ENCODE peak calls at places on chromosomes 16 and 17, in seven cellular contexts. O is ovary, H is brain microvascular endothelial cell, D is IMR-90, B is PC-3, R is cardiac muscle cell, L is left ventricle myocardium inferior. E is an unnamed sample. For H3K36me3, the result is how much of the 10 kb centered on the place peaks cover.

GRCh38 chr16:61887903-61888302 is 148.3 kb downstream of the CDH8 start:
- DNase-seq in O (no peak), H (peak), D (no peak), B (peak), R (peak), L (peak), E (peak)

GRCh38 chr17:60971515-60972369 is 294.1 kb downstream of the BCAS3 start:
- DNase-seq in O (no peak), H (peak), D (peak), B (peak), R (peak), L (no peak), E (peak)

GRCh38 chr17:42342242-42343008 is 45.8 kb downstream of the STAT3 start:
- DNase-seq in O (no peak), H (peak), D (peak), B (no peak), R (no peak), L (no peak), E (no peak)

GRCh38 chr17:1714488-1714979 is 4.4 kb upstream of the TLCD2 start:
- DNase-seq in O (peak), H (peak), D (peak), B (peak), R (peak), L (peak), E (peak)

GRCh38 chr17:79576333-79576732 is 34.5 kb downstream of the RBFOX3 start:
- DNase-seq in O (no peak), H (no peak), D (no peak), B (no peak), R (no peak), L (no peak), E (no peak)

GRCh38 chr16:82031116-82032084 is 3.7 kb upstream of the HSD17B2 start:
- DNase-seq in O (no peak), H (peak), D (peak), B (peak), R (peak), L (no peak), E (peak)

GRCh38 chr17:77087650-77088454 is 52.9 kb upstream of the SEC14L1 start:
- DNase-seq in O (no peak), H (no peak), D (no peak), B (no peak), R (no peak), L (no peak), E (no peak)

GRCh38 chr17:76887809-76888208 is 19.6 kb downstream of the MGAT5B start:
- DNase-seq in O (no peak), H (no peak), D (no peak), B (peak), R (no peak), L (no peak), E (peak)

GRCh38 chr16:16992986-16993783 is 477.6 kb downstream of the XYLT1 start:
- DNase-seq in O (no peak), H (no peak), D (no peak), B (no peak), R (no peak), L (no peak), E (no peak)

GRCh38 chr17:40671282-40671681 is 6.3 kb upstream of the KRT222 start:
- DNase-seq in O (no peak), H (no peak), D (no peak), B (no peak), R (no peak), L (no peak), E (no peak)

GRCh38 chr17:6047966-6048365 is 22.2 kb upstream of the WSCD1 start:
- DNase-seq in O (no peak), H (no peak), D (no peak), B (no peak), R (no peak), L (no peak), E (no peak)

GRCh38 chr17:28227278-28228108 is 91.5 kb upstream of the TMEM97 start:
- DNase-seq in O (peak), H (peak), D (no peak), B (peak), R (peak), L (no peak), E (peak)

GRCh38 chr17:55607736-55608341 is 96.6 kb upstream of the SMIM36 start:
- DNase-seq in O (peak), H (no peak), D (peak), B (peak), R (no peak), L (peak), E (no peak)

GRCh38 chr17:81049973-81050551 is 15.1 kb downstream of the BAIAP2 start:
- DNase-seq in O (no peak), H (peak), D (no peak), B (peak), R (no peak), L (peak), E (no peak)

GRCh38 chr17:9959377-9959981 is 54.4 kb upstream of the RCVRN start:
- DNase-seq in O (peak), H (peak), D (peak), B (peak), R (peak), L (no peak), E (peak)

GRCh38 chr16:19415461-19415860 is 2.2 kb upstream of the TMC5 start:
- DNase-seq in O (no peak), H (no peak), D (no peak), B (peak), R (no peak), L (no peak), E (no peak)

GRCh38 chr16:78461496-78461938 is 362.1 kb downstream of the WWOX start:
- DNase-seq in O (no peak), H (peak), D (no peak), B (peak), R (no peak), L (no peak), E (no peak)

GRCh38 chr17:82536220-82537201 is 17.0 kb downstream of the FOXK2 start:
- DNase-seq in O (peak), H (peak), D (peak), B (peak), R (peak), L (peak), E (peak)

GRCh38 chr17:33967608-33968349 is 287.3 kb upstream of the CCL2 start:
- DNase-seq in O (no peak), H (no peak), D (no peak), B (no peak), R (no peak), L (no peak), E (no peak)

GRCh38 chr17:44307387-44308186 is 814 bp upstream of the RUNDC3A start:
- DNase-seq in O (peak), H (no peak), D (no peak), B (no peak), R (peak), L (no peak), E (peak)

GRCh38 chr17:5241861-5242671 is 7.4 kb upstream of the SCIMP start:
- DNase-seq in O (no peak), H (no peak), D (no peak), B (no peak), R (no peak), L (no peak), E (no peak)

GRCh38 chr17:17502741-17503565 is 6.8 kb upstream of the RASD1 start:
- DNase-seq in O (no peak), H (no peak), D (no peak), B (no peak), R (no peak), L (peak), E (no peak)

GRCh38 chr17:19799796-19800195 is 51.7 kb upstream of the ALDH3A1 start:
- DNase-seq in O (no peak), H (no peak), D (no peak), B (no peak), R (no peak), L (no peak), E (no peak)

GRCh38 chr17:43224146-43224705 is 4.2 kb downstream of the CCDC200 start:
- DNase-seq in O (no peak), H (no peak), D (no peak), B (no peak), R (no peak), L (no peak), E (peak)

GRCh38 chr17:58527949-58528348 is 13.5 kb upstream of the MTMR4 start:
- DNase-seq in O (no peak), H (peak), D (peak), B (no peak), R (no peak), L (no peak), E (peak)

GRCh38 chr17:29549169-29549935 is 17.5 kb downstream of the ABHD15 start:
- DNase-seq in O (no peak), H (no peak), D (peak), B (no peak), R (no peak), L (no peak), E (peak)

GRCh38 chr16:76277099-76278030 is at the start of gene CNTNAP4:
- DNase-seq in O (no peak), H (no peak), D (no peak), B (no peak), R (no peak), L (no peak), E (peak)

GRCh38 chr17:31327534-31328526 is 6.4 kb upstream of the EVI2A start:
- DNase-seq in O (no peak), H (peak), D (peak), B (peak), R (no peak), L (no peak), E (no peak)

GRCh38 chr17:67452681-67453554 is 75.8 kb downstream of the PITPNC1 start:
- DNase-seq in O (no peak), H (no peak), D (no peak), B (no peak), R (no peak), L (no peak), E (peak)

GRCh38 chr16:68339214-68339613 is 28.4 kb downstream of the PRMT7 start:
- DNase-seq in O (no peak), H (no peak), D (no peak), B (no peak), R (no peak), L (no peak), E (no peak)

GRCh38 chr17:9195961-9196668 is 174.8 kb downstream of the NTN1 start:
- DNase-seq in O (no peak), H (no peak), D (no peak), B (peak), R (peak), L (no peak), E (peak)

GRCh38 chr16:50591800-50592771 is 43.9 kb downstream of the NKD1 start:
- DNase-seq in O (peak), H (no peak), D (no peak), B (peak), R (peak), L (peak), E (no peak)

GRCh38 chr16:89687092-89687940 is 827 bp downstream of the CDK10 start:
- DNase-seq in O (no peak), H (peak), D (peak), B (peak), R (no peak), L (no peak), E (peak)

GRCh38 chr17:46056800-46057304 is 57.8 kb downstream of the STH start:
- DNase-seq in O (no peak), H (peak), D (peak), B (peak), R (no peak), L (no peak), E (no peak)

GRCh38 chr17:7047566-7047965 is 3.7 kb upstream of the SLC16A11 start:
- DNase-seq in O (no peak), H (no peak), D (no peak), B (peak), R (no peak), L (no peak), E (no peak)

GRCh38 chr16:356756-357155 is 4.2 kb upstream of the AXIN1 start:
- DNase-seq in O (no peak), H (no peak), D (no peak), B (no peak), R (no peak), L (no peak), E (no peak)

GRCh38 chr17:40618754-40619625 is 28.6 kb downstream of the SMARCE1 start:
- DNase-seq in O (no peak), H (no peak), D (no peak), B (no peak), R (no peak), L (no peak), E (no peak)

GRCh38 chr16:1774456-1774795 is 1.5 kb upstream of the MRPS34 start:
- DNase-seq in O (no peak), H (no peak), D (no peak), B (no peak), R (no peak), L (no peak), E (no peak)

GRCh38 chr16:74731853-74732477 is 31.3 kb upstream of the MLKL start:
- DNase-seq in O (no peak), H (no peak), D (no peak), B (no peak), R (no peak), L (no peak), E (no peak)
- H3K36me3 ChIP-seq in O (under half), H (under half), D (under half), B (under half), R (under half), L (under half), E (under half)

DNA sequence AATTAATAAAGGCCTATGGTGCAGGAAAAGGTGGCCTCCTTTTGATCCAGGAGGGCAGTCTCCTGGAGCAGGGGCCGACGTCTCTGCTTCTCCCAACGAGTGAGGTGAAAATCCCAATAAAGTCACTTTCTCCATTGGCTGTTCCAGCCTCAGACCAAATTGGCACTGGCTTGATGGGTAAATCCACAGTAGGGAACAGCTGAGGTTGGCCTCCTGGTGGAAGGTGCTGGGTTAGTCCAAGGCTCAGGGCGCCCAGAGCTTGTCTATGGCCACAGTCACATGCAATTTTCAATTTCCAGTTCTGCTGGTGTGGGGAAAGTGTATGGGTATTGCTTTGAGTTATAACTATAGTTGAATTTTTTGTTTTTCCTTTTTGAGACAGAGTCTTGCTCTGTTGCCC is 79.0 kb downstream of the NETO2 start:
- DNase-seq in O (no peak), H (no peak), D (no peak), B (no peak), R (no peak), L (no peak), E (no peak)
- TF ChIP-seq CTCF in O (no peak), H (no peak), D (no peak), B (no peak), R (no peak), L (no peak), E (peak)

GRCh38 chr17:65048441-65048840 is 8.1 kb downstream of the GNA13 start:
- DNase-seq in O (no peak), H (no peak), D (peak), B (no peak), R (no peak), L (no peak), E (no peak)

GRCh38 chr17:65047939-65048338 is 8.6 kb downstream of the GNA13 start:
- DNase-seq in O (no peak), H (no peak), D (peak), B (no peak), R (no peak), L (no peak), E (no peak)

GRCh38 chr17:65051922-65052321 is 4.6 kb downstream of the GNA13 start:
- DNase-seq in O (no peak), H (no peak), D (no peak), B (no peak), R (no peak), L (no peak), E (no peak)

GRCh38 chr17:65050438-65050837 is 6.1 kb downstream of the GNA13 start:
- DNase-seq in O (no peak), H (no peak), D (no peak), B (no peak), R (no peak), L (no peak), E (peak)

GRCh38 chr17:65049085-65049756 is 7.3 kb downstream of the GNA13 start:
- DNase-seq in O (no peak), H (no peak), D (no peak), B (no peak), R (no peak), L (no peak), E (peak)
- H3K36me3 ChIP-seq in O (under half), H (under half), D (under half), B (half or more), R (under half), L (under half), E (half or more)

DNA sequence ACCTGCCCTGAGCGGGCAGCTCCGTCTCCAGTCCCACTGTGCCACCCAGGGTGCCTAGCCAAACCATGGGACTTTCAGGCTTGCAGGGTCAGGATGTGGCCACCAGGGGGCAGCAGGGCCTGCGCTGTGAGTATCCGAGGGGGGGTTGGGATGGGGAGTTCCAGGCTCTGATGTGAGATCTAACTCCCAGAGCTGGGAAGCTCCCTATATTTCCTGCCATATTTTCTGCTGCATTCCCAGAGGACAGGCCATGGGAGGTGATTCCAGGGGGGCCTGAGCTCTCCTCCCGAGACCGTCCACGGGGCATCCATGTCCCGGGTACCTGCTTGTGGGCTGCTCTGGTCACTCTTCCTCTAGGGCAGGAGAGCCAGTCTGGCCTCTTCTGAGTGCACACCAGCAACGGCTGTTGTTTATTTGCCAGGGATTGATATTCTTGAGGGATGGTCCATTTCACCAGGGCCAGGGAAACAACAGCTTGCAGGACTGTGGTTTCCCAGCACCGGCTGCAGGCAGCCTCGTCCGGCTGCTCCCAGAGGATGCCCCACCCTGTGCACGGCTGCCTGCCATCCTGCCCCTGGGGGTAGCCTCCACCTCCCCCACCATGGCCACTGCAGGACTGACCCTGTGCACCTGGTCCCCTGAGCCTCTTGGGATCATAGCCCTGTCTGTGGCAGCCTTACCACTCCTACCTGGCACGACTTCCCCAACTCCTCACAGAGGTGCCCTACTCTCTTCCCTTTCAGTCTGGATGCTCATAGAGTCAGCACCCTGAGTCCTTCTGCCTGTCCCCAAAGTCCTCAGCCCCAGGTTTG is 1.2 kb downstream of the GPR142 start:
- DNase-seq in O (peak), H (peak), D (peak), B (peak), R (peak), L (peak), E (peak)
- TF ChIP-seq CTCF in O (peak), H (peak), D (peak), B (peak), R (peak), L (peak), E (peak)

GRCh38 chr17:4206945-4207344 is 56.8 kb downstream of the ANKFY1 start:
- DNase-seq in O (no peak), H (peak), D (no peak), B (no peak), R (no peak), L (no peak), E (no peak)
- H3K36me3 ChIP-seq in O (under half), H (under half), D (under half), B (under half), R (under half), L (half or more), E (half or more)

GRCh38 chr17:75683467-75684041 is 16.4 kb downstream of the SAP30BP start:
- DNase-seq in O (no peak), H (peak), D (peak), B (peak), R (no peak), L (no peak), E (no peak)
- TF ChIP-seq CTCF in O (no peak), H (no peak), D (no peak), B (no peak), R (no peak), L (no peak), E (no peak)

GRCh38 chr16:24784121-24784520 is 54.7 kb downstream of the TNRC6A start:
- DNase-seq in O (no peak), H (no peak), D (no peak), B (no peak), R (no peak), L (no peak), E (no peak)

GRCh38 chr16:24778676-24779075 is 49.2 kb downstream of the TNRC6A start:
- DNase-seq in O (no peak), H (no peak), D (no peak), B (no peak), R (no peak), L (no peak), E (no peak)

GRCh38 chr16:24776486-24777220 is 47.2 kb downstream of the TNRC6A start:
- DNase-seq in O (no peak), H (peak), D (peak), B (no peak), R (no peak), L (peak), E (no peak)

GRCh38 chr16:24775455-24775854 is 46.0 kb downstream of the TNRC6A start:
- DNase-seq in O (no peak), H (no peak), D (peak), B (peak), R (no peak), L (no peak), E (no peak)

GRCh38 chr16:24781256-24781655 is 51.8 kb downstream of the TNRC6A start:
- DNase-seq in O (no peak), H (no peak), D (no peak), B (no peak), R (no peak), L (no peak), E (no peak)
- H3K36me3 ChIP-seq in O (under half), H (under half), D (under half), B (under half), R (half or more), L (half or more), E (half or more)

GRCh38 chr16:8865145-8865882 is 3.5 kb downstream of the CARHSP1 start:
- DNase-seq in O (no peak), H (no peak), D (no peak), B (no peak), R (no peak), L (no peak), E (no peak)

GRCh38 chr16:8861563-8862308 is 7.1 kb downstream of the CARHSP1 start:
- DNase-seq in O (no peak), H (no peak), D (no peak), B (no peak), R (no peak), L (peak), E (no peak)

GRCh38 chr16:8862309-8863130 is 6.3 kb downstream of the CARHSP1 start:
- DNase-seq in O (no peak), H (no peak), D (no peak), B (no peak), R (no peak), L (no peak), E (no peak)

GRCh38 chr16:8864480-8864879 is 4.3 kb downstream of the CARHSP1 start:
- DNase-seq in O (no peak), H (no peak), D (no peak), B (no peak), R (no peak), L (no peak), E (no peak)

GRCh38 chr16:8863594-8864424 is 5.0 kb downstream of the CARHSP1 start:
- DNase-seq in O (no peak), H (no peak), D (no peak), B (no peak), R (peak), L (peak), E (peak)
- TF ChIP-seq CTCF in O (no peak), H (no peak), D (no peak), B (no peak), R (no peak), L (peak), E (peak)

GRCh38 chr16:11125936-11126335 is 130.1 kb downstream of the SOCS1 start:
- DNase-seq in O (no peak), H (no peak), D (no peak), B (no peak), R (no peak), L (no peak), E (no peak)

GRCh38 chr16:11121909-11122692 is 133.9 kb downstream of the SOCS1 start:
- DNase-seq in O (no peak), H (no peak), D (no peak), B (no peak), R (no peak), L (no peak), E (no peak)

GRCh38 chr16:11121083-11121482 is 134.9 kb downstream of the SOCS1 start:
- DNase-seq in O (no peak), H (no peak), D (peak), B (no peak), R (no peak), L (no peak), E (no peak)

GRCh38 chr16:11126389-11127072 is 129.5 kb downstream of the SOCS1 start:
- DNase-seq in O (no peak), H (no peak), D (no peak), B (no peak), R (no peak), L (no peak), E (no peak)

GRCh38 chr16:11123666-11124065 is 132.3 kb downstream of the SOCS1 start:
- DNase-seq in O (no peak), H (no peak), D (no peak), B (no peak), R (no peak), L (no peak), E (no peak)
- H3K36me3 ChIP-seq in O (under half), H (under half), D (under half), B (under half), R (under half), L (under half), E (under half)

E was measured in endodermal cell.